ENCODE peak calls at places on chromosomes 7 and 10, in nine cellular contexts. L is GM13976, Y is IMR-90, H is neural crest cell, E is neural progenitor cell, K is B cell, W is AG10803, Z is cardiac muscle cell, F is WERI-Rb-1. B is an unnamed sample.

GRCh38 chr7:123665157-123665556 is 9.5 kb downstream of the LMOD2 start:
- DNase-seq in W (no peak), Z (no peak), H (no peak), F (peak; percentile 58), L (no peak), E (no peak), Y (peak; percentile 16), K (no peak), B (no peak)

GRCh38 chr10:33142290-33142689 is 184.3 kb upstream of the ITGB1 start:
- DNase-seq in Z (peak; percentile 54), Y (no peak), W (no peak), K (no peak), L (no peak), F (no peak), H (no peak), E (no peak), B (no peak)

GRCh38 chr10:3330687-3331086 is 158.1 kb upstream of the PITRM1 start:
- DNase-seq in E (no peak), L (peak; percentile 36), K (no peak), W (peak; percentile 20), Y (peak; percentile 83), Z (peak; percentile 70), F (no peak), H (no peak), B (no peak)

GRCh38 chr7:72924748-72925545 is at the start of gene POM121:
- DNase-seq in F (peak; percentile 73), Y (peak; percentile 86), L (peak; percentile 94), K (peak; percentile 96), Z (peak; percentile 93), H (peak; percentile 74), W (peak; percentile 80), E (peak; percentile 95), B (peak; percentile 82)

GRCh38 chr10:69780070-69780469 is 21.6 kb upstream of the COL13A1 start:
- DNase-seq in Y (no peak), Z (no peak), H (no peak), W (no peak), K (no peak), L (no peak), F (no peak), E (no peak), B (no peak)

GRCh38 chr10:132701099-132701845 is 84.7 kb downstream of the NKX6-2 start:
- DNase-seq in F (no peak), L (no peak), Y (no peak), W (no peak), H (no peak), E (no peak), Z (no peak), K (no peak), B (no peak)

GRCh38 chr7:98559958-98560357 is 57.1 kb upstream of the NPTX2 start:
- DNase-seq in L (no peak), Y (no peak), K (no peak), H (no peak), W (no peak), Z (no peak), F (no peak), E (peak; percentile 42), B (no peak)

GRCh38 chr10:33412261-33413092 is 78.0 kb upstream of the NRP1 start:
- DNase-seq in H (no peak), Z (peak; percentile 91), K (no peak), Y (peak; percentile 92), E (no peak), L (no peak), F (no peak), W (peak; percentile 94), B (no peak)

GRCh38 chr7:134625571-134625970 is 21.1 kb upstream of the BPGM start:
- DNase-seq in W (peak; percentile 96), Y (peak; percentile 93), E (no peak), K (no peak), Z (peak; percentile 26), L (no peak), H (no peak), F (no peak), B (no peak)

GRCh38 chr10:92240289-92241157 is 50.4 kb downstream of the CPEB3 start:
- DNase-seq in Z (peak; percentile 80), W (peak; percentile 55), L (peak; percentile 67), F (peak; percentile 55), E (peak; percentile 74), H (peak; percentile 10), Y (peak; percentile 70), K (peak; percentile 74), B (peak; percentile 57)

GRCh38 chr10:92241501-92241900 is 49.4 kb downstream of the CPEB3 start:
- DNase-seq in K (no peak), W (no peak), Z (no peak), E (no peak), L (no peak), F (no peak), H (no peak), Y (no peak), B (no peak)

GRCh38 chr10:92242910-92243671 is 47.8 kb downstream of the CPEB3 start:
- DNase-seq in F (peak; percentile 62), E (peak; percentile 76), Y (peak; percentile 64), L (peak; percentile 41), W (peak; percentile 46), H (peak; percentile 28), Z (peak; percentile 78), K (peak; percentile 64), B (no peak)

GRCh38 chr10:92241158-92241500 is 49.7 kb downstream of the CPEB3 start:
- DNase-seq in W (peak; percentile 11), Y (peak; percentile 9), H (no peak), E (peak; percentile 79), L (no peak), K (peak; percentile 25), F (peak; percentile 39), Z (peak; percentile 35), B (no peak)

DNA sequence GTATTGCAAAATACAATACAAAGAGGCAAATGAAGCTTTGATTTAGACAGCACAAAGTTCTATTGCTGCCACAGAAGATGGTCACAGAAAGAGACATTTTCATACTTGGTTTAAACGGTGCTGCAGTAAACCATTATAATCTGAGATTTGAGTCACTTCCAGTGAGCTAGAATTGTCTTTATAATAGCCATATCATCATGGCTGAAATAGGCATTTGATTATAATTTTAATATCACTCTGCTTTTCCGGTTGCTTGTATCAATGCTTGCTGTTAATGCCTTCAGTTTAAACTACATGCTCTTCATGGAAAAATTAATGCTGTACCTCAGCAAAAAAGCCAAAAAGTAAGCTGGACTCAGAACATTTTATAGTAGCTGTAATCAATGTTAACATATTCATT is 48.5 kb downstream of the CPEB3 start:
- DNase-seq in H (no peak), E (no peak), Z (no peak), K (no peak), L (no peak), F (no peak), W (no peak), Y (no peak), B (no peak)
- TF ChIP-seq CTCF in H (no peak), E (no peak), Z (no peak), K (no peak), L (no peak), F (no peak), W (no peak), Y (no peak), B (no peak)

DNA sequence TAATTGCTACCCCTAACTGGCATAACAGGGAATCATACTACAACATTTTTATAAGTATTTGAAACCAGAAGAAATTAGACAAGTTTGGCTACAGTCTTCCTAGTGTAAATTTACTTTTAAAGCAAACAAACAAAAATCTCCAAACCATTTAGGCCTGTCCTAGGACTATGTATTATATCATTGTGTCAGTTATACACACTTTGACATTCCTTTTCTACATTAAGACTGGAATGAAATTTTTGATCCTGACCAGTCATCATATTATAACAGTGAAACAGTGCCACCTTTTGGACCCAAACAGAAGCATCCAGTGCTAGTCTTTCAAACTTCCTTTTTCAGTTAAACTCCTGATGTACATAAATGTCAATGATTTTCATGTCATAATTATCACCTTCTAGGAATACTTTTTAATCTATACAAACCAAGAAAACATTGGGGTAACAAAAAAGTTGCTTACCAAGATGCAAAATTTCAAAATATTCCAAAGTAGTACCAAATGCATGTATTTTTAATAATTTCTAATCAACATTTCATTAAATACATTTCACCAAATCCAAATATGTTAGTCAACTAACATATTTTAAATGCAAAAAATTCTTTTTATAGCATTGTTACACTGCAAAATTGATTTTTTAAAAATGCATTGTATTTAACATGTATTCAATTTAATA is 75.7 kb downstream of the IMMP2L start:
- DNase-seq in W (peak; percentile 56), Y (peak; percentile 67), H (no peak), L (peak; percentile 56), K (peak; percentile 54), E (peak; percentile 60), F (no peak), Z (peak; percentile 77), B (no peak)
- TF ChIP-seq CTCF in W (peak; percentile 93), Y (peak; percentile 84), H (peak; percentile 88), L (peak; percentile 66), K (peak; percentile 85), E (peak; percentile 82), F (peak; percentile 51), Z (peak; percentile 75), B (peak; percentile 75)

GRCh38 chr10:14156101-14156500 is 174.6 kb downstream of the FRMD4A start:
- DNase-seq in W (no peak), Z (no peak), E (no peak), K (no peak), F (no peak), H (no peak), L (no peak), Y (no peak), B (no peak)

GRCh38 chr10:14162626-14163344 is 167.9 kb downstream of the FRMD4A start:
- DNase-seq in W (no peak), Z (no peak), L (no peak), K (no peak), E (no peak), F (no peak), H (no peak), Y (no peak), B (no peak)

GRCh38 chr10:14163374-14164125 is 167.2 kb downstream of the FRMD4A start:
- DNase-seq in Y (no peak), Z (no peak), W (no peak), E (peak; percentile 31), H (no peak), L (no peak), F (no peak), K (no peak), B (no peak)

GRCh38 chr10:14158575-14158974 is 172.1 kb downstream of the FRMD4A start:
- DNase-seq in L (no peak), F (no peak), Z (no peak), W (no peak), Y (no peak), H (no peak), K (no peak), E (no peak), B (no peak)

GRCh38 chr10:14160299-14160698 is 170.4 kb downstream of the FRMD4A start:
- DNase-seq in H (no peak), Z (no peak), E (no peak), F (no peak), K (no peak), Y (no peak), W (no peak), L (no peak), B (no peak)
- TF ChIP-seq CTCF in H (no peak), Z (no peak), E (no peak), F (no peak), K (no peak), Y (no peak), W (no peak), L (no peak), B (no peak)

DNA sequence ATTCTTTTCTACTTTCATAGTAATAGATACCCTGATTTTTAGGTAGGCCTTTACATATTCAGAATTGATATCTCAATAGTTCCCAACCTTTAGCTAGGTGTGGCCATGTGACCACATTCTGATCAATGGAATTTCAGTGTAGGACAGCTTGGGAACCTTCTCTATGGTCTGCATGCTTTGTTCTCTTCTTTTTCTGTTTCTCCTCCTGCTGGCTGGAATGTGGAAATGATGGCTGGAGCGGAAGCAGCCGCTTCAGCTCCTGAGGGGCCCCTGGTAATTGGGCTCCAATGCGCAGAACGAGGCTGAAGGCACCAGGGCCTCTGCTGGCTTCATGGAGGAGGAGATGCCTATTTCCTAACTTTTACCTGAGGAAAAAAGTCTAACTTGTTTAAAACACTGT is 152.6 kb downstream of the ZMYND11 start:
- DNase-seq in K (no peak), H (no peak), E (peak; percentile 28), L (no peak), Z (no peak), Y (no peak), F (no peak), W (no peak), B (no peak)
- TF ChIP-seq CTCF in K (no peak), H (peak; percentile 52), E (peak; percentile 33), L (no peak), Z (peak; percentile 25), Y (peak; percentile 31), F (no peak), W (peak; percentile 37), B (no peak)

B was measured in CD8-positive, alpha-beta T cell.